ENCODE peak calls at places on chromosomes 7 and 10, in eight cellular contexts. G is AG10803; K is heart left ventricle; H is fibroblast of the aortic adventitia; Z is hepatocyte; E is fibroblast of mammary gland; N is psoas muscle; Y is CD8-positive, alpha-beta memory T cell. R is an unnamed sample.

GRCh38 chr10:93542358-93542791 is 24.1 kb upstream of the FFAR4 start:
- DNase-seq in G (peak), K (peak), H (peak), Z (peak), E (peak), N (peak), Y (no peak), R (peak)

GRCh38 chr7:105802611-105803520 is 73.5 kb downstream of the ATXN7L1 start:
- DNase-seq in G (no peak), K (no peak), H (no peak), Z (peak), E (no peak), N (no peak), Y (no peak), R (no peak)

GRCh38 chr10:125101581-125101980 is 58.8 kb downstream of the CTBP2 start:
- DNase-seq in G (no peak), K (no peak), H (no peak), Z (no peak), E (no peak), N (no peak), Y (no peak), R (no peak)

GRCh38 chr10:124534231-124534798 is 72.7 kb downstream of the LHPP start:
- DNase-seq in G (no peak), K (no peak), H (peak), Z (no peak), E (peak), N (no peak), Y (no peak), R (peak)

GRCh38 chr10:6912424-6912823 is 332.3 kb upstream of the PRKCQ start:
- DNase-seq in G (no peak), K (peak), H (peak), Z (peak), E (peak), N (no peak), Y (no peak), R (peak)

GRCh38 chr10:50788951-50789904 is 49.5 kb downstream of the ASAH2B start:
- DNase-seq in G (peak), K (no peak), H (peak), Z (peak), E (peak), N (no peak), Y (no peak), R (peak)

GRCh38 chr7:70455925-70456324 is 676.0 kb upstream of the GALNT17 start:
- DNase-seq in G (no peak), K (no peak), H (no peak), Z (no peak), E (no peak), N (no peak), Y (no peak), R (no peak)

GRCh38 chr10:97830064-97830463 is 19.6 kb upstream of the GOLGA7B start:
- DNase-seq in G (no peak), K (no peak), H (no peak), Z (no peak), E (no peak), N (no peak), Y (no peak), R (no peak)

GRCh38 chr10:110797416-110797815 is 74.3 kb upstream of the PDCD4 start:
- DNase-seq in G (no peak), K (no peak), H (no peak), Z (no peak), E (no peak), N (no peak), Y (no peak), R (no peak)

GRCh38 chr10:84574101-84574500 is 245.7 kb downstream of the CCSER2 start:
- DNase-seq in G (no peak), K (no peak), H (no peak), Z (no peak), E (no peak), N (no peak), Y (no peak), R (no peak)

GRCh38 chr10:70302292-70302691 is 18.5 kb upstream of the NPFFR1 start:
- DNase-seq in G (peak), K (no peak), H (peak), Z (no peak), E (peak), N (no peak), Y (no peak), R (peak)

GRCh38 chr10:26448706-26449435 is 10.7 kb downstream of the APBB1IP start:
- DNase-seq in G (no peak), K (no peak), H (no peak), Z (no peak), E (no peak), N (no peak), Y (peak), R (no peak)

GRCh38 chr7:27189560-27190283 is 4.7 kb upstream of the HOXA11 start:
- DNase-seq in G (no peak), K (no peak), H (no peak), Z (no peak), E (no peak), N (no peak), Y (peak), R (no peak)

GRCh38 chr7:143321734-143322133 is 5.8 kb downstream of the CLCN1 start:
- DNase-seq in G (no peak), K (no peak), H (no peak), Z (no peak), E (no peak), N (peak), Y (no peak), R (no peak)

GRCh38 chr10:72308320-72308987 is 34.7 kb downstream of the DDIT4 start:
- DNase-seq in G (peak), K (peak), H (peak), Z (peak), E (peak), N (peak), Y (no peak), R (peak)

GRCh38 chr10:122279725-122280141 is 8.6 kb downstream of the BTBD16 start:
- DNase-seq in G (peak), K (peak), H (peak), Z (peak), E (peak), N (no peak), Y (no peak), R (peak)

GRCh38 chr10:628386-629045 is 61.0 kb downstream of the DIP2C start:
- DNase-seq in G (no peak), K (no peak), H (no peak), Z (no peak), E (no peak), N (no peak), Y (peak), R (no peak)

GRCh38 chr10:68900427-68901105 is 549 bp upstream of the DDX50 start:
- DNase-seq in G (peak), K (peak), H (no peak), Z (no peak), E (no peak), N (peak), Y (no peak), R (no peak)

GRCh38 chr10:112242769-112243168 is 40.4 kb upstream of the TECTB start:
- DNase-seq in G (no peak), K (no peak), H (no peak), Z (no peak), E (no peak), N (no peak), Y (no peak), R (no peak)

GRCh38 chr10:87038286-87038717 is 18.2 kb downstream of the FAM25A start:
- DNase-seq in G (no peak), K (no peak), H (no peak), Z (no peak), E (no peak), N (no peak), Y (no peak), R (no peak)

GRCh38 chr10:97572214-97572989 is at the start of gene ANKRD2:
- DNase-seq in G (peak), K (peak), H (peak), Z (peak), E (peak), N (peak), Y (peak), R (peak)

GRCh38 chr7:92837214-92837749 is 909 bp upstream of the CDK6 start:
- DNase-seq in G (peak), K (no peak), H (peak), Z (no peak), E (no peak), N (no peak), Y (no peak), R (peak)

GRCh38 chr10:43235070-43235900 is 31.6 kb downstream of the RASGEF1A start:
- DNase-seq in G (no peak), K (peak), H (no peak), Z (no peak), E (no peak), N (peak), Y (peak), R (no peak)

GRCh38 chr10:125261491-125262186 is 101.3 kb upstream of the CTBP2 start:
- DNase-seq in G (no peak), K (no peak), H (no peak), Z (no peak), E (no peak), N (no peak), Y (no peak), R (no peak)

GRCh38 chr7:133650067-133650466 is 397.2 kb downstream of the EXOC4 start:
- DNase-seq in G (peak), K (no peak), H (peak), Z (no peak), E (peak), N (no peak), Y (no peak), R (peak)

GRCh38 chr10:5620223-5620721 is 46.1 kb downstream of the ASB13 start:
- DNase-seq in G (no peak), K (no peak), H (peak), Z (no peak), E (no peak), N (no peak), Y (no peak), R (no peak)

GRCh38 chr7:101819913-101820522 is 2.6 kb downstream of the CUX1 start:
- DNase-seq in G (no peak), K (no peak), H (no peak), Z (no peak), E (no peak), N (no peak), Y (no peak), R (no peak)

GRCh38 chr10:3897156-3897555 is 112.1 kb upstream of the KLF6 start:
- DNase-seq in G (peak), K (no peak), H (peak), Z (no peak), E (peak), N (no peak), Y (no peak), R (peak)

GRCh38 chr7:7772385-7772784 is 54.0 kb upstream of the RPA3 start:
- DNase-seq in G (no peak), K (no peak), H (no peak), Z (no peak), E (no peak), N (no peak), Y (no peak), R (no peak)
- H3K4me3 ChIP-seq in G (no peak), K (no peak), H (no peak), Z (no peak), E (no peak), N (no peak), Y (peak), R (no peak)

DNA sequence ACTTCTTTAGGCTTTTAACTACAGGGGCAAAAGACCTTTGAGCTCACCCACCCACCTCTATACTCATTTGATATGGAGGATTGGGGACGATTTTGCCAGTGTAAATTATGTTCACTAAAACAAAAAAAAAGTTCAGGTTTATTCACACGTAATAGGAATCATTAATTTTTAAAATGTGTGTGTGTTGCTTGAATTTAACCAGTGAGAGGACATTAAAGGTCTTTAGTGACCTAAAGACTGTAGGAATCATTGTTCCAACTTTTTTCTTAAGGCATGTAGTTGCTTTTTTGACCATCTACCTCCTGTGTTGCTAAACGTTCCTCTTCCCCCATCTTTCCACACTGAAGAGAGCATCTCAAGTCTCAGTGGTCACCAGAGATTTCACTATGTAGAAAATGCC is 1.1 kb downstream of the SSBP1 start:
- DNase-seq in G (no peak), K (no peak), H (no peak), Z (no peak), E (no peak), N (no peak), Y (no peak), R (no peak)
- H3K4me3 ChIP-seq in G (peak), K (no peak), H (peak), Z (peak), E (peak), N (peak), Y (peak), R (peak)

DNA sequence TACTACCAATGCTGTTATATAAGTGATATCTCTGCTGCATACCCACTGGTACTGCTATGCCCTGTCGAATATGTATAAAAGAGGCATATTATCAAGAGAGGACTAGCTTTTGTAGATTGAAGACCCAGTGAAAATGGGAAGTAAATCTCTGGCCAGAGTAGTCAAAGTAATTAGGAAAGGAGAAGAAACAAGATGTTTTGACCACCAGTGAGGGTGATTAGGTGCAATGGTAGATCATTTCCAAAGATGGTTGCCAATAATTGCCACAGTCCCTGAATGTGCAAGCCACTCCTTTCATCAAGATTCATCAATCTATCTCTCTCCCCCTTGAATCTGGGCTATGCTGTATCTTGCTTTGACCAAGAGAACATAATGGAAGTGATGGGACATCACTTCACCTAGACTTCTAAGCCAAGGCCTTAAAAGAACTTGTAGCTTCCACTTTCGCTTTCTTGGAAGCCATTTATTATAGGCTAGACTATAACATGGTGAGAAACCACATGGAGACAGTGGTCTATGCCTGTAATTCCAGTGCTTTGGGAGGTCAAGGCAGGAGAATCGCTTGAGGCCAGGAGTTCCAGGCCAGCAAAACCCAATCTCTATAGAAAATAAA is 52.6 kb upstream of the ST8SIA6 start:
- DNase-seq in G (no peak), K (no peak), H (no peak), Z (no peak), E (no peak), N (no peak), Y (no peak), R (no peak)
- H3K4me3 ChIP-seq in G (no peak), K (no peak), H (no peak), Z (no peak), E (no peak), N (no peak), Y (peak), R (no peak)

GRCh38 chr7:50795253-50795652 is 12.6 kb upstream of the GRB10 start:
- DNase-seq in G (no peak), K (no peak), H (no peak), Z (no peak), E (no peak), N (no peak), Y (no peak), R (no peak)

GRCh38 chr7:50791921-50792341 is 9.2 kb upstream of the GRB10 start:
- DNase-seq in G (peak), K (no peak), H (peak), Z (peak), E (peak), N (no peak), Y (no peak), R (peak)

GRCh38 chr7:50792342-50793114 is 9.8 kb upstream of the GRB10 start:
- DNase-seq in G (peak), K (peak), H (peak), Z (peak), E (peak), N (peak), Y (no peak), R (peak)

GRCh38 chr7:50793947-50794570 is 11.4 kb upstream of the GRB10 start:
- DNase-seq in G (no peak), K (no peak), H (no peak), Z (no peak), E (no peak), N (no peak), Y (no peak), R (no peak)

GRCh38 chr7:50793115-50793946 is 10.6 kb upstream of the GRB10 start:
- DNase-seq in G (peak), K (peak), H (peak), Z (peak), E (peak), N (peak), Y (no peak), R (peak)
- H3K4me3 ChIP-seq in G (peak), K (peak), H (peak), Z (peak), E (peak), N (peak), Y (no peak), R (peak)

GRCh38 chr7:131021460-131021859 is 287.5 kb upstream of the KLF14 start:
- DNase-seq in G (no peak), K (no peak), H (no peak), Z (no peak), E (no peak), N (no peak), Y (no peak), R (no peak)
- H3K4me3 ChIP-seq in G (no peak), K (no peak), H (no peak), Z (no peak), E (no peak), N (no peak), Y (peak), R (no peak)

DNA sequence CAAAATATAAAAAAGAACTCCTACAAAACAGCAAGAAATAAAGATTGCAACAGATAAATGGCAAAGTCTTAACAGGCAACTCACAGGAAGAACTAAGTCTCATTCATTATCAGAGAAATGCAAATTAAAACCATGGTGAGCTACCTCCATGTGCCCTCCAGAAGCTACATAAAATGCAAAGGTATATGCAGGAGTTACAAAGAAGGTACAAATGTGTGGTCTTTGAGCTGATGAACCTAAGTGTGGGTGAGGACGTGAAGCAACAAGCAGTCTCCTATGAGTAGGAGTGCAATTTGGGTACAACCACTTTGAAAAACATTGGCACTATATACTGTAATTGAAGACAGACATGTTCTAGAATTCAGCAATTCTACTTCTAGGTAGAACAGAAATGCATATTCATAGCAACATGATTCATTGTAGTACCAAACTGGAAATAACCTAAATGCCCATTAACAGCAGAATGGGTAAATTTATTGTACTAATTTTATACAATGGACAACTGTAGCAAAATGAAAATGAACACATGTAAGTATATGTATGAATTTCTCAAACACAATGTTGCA is 61.6 kb upstream of the KCNMA1 start:
- DNase-seq in G (no peak), K (no peak), H (no peak), Z (no peak), E (no peak), N (no peak), Y (no peak), R (no peak)
- H3K4me3 ChIP-seq in G (no peak), K (no peak), H (no peak), Z (no peak), E (no peak), N (no peak), Y (no peak), R (no peak)

GRCh38 chr7:150321788-150322113 is 1.4 kb upstream of the LRRC61 start:
- DNase-seq in G (no peak), K (no peak), H (no peak), Z (no peak), E (no peak), N (no peak), Y (no peak), R (no peak)
- H3K4me3 ChIP-seq in G (no peak), K (no peak), H (no peak), Z (no peak), E (no peak), N (no peak), Y (no peak), R (no peak)

DNA sequence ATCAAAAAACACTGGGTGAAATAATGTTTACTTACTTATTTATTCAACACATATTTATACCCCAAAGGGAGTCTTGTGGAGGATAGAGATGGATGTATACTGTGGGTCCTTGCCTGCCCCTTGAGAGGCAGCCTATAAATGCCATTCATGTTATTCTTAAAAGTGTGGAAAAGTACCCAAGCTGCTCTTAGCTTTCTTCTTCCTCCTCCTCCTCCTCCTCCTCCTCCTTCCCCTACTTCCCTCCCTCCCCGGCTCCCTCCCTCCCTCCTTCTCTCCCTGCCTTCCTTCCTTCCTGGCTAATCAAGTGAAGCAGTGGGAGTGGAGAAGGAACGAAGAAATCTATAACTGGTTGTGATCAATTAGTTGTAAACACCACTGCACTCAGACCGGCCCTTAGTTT is 21.2 kb upstream of the IGF2BP3 start:
- DNase-seq in G (no peak), K (no peak), H (no peak), Z (no peak), E (no peak), N (no peak), Y (no peak), R (no peak)
- H3K4me3 ChIP-seq in G (no peak), K (no peak), H (no peak), Z (no peak), E (no peak), N (no peak), Y (no peak), R (no peak)

GRCh38 chr7:38177621-38178003 is 433 bp upstream of the STARD3NL start:
- DNase-seq in G (no peak), K (no peak), H (no peak), Z (no peak), E (no peak), N (no peak), Y (no peak), R (no peak)
- H3K4me3 ChIP-seq in G (peak), K (peak), H (peak), Z (peak), E (peak), N (peak), Y (peak), R (peak)

DNA sequence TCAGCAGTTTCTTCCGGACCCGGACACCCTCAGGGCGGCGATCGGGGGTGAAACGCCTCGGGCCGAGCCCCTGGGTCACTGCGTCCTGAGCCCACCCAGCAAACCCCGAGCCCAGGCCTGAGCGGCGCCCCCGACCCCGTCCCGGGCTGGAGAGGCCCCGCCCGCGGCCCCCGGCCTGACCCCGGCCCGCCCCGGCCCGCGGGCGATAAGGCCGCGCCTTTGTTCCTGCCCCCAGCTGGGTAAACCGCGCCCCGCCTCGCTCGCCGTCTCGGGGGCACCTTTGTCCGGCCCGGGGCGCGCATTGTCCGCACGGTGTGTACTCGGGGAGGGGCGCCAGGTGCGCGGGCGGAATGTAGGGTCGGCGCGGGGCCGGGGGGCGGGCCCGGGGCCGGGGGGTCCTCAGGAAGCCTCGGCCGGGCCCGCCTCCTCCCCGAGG is 10.8 kb downstream of the MNX1 start:
- DNase-seq in G (no peak), K (no peak), H (no peak), Z (no peak), E (no peak), N (no peak), Y (no peak), R (no peak)
- H3K4me3 ChIP-seq in G (no peak), K (peak), H (no peak), Z (peak), E (no peak), N (peak), Y (no peak), R (peak)

R was measured in fibroblast of pulmonary artery.